ENCODE peak calls at places on chromosomes 3 and 15, in eight cellular contexts. S is stimulated activated CD4-positive, alpha-beta T cell treated with anti-CD3 and anti-CD28 coated beads, Interleukin-2, amount 100 ng/mL, for 48 hours; L is fibroblast of pulmonary artery; F is KBM-7; K is fibroblast of lung; M is smooth muscle cell of the brain vasculature; C is NCI-H1105; Q is COR-L47. O is an unnamed sample.

GRCh38 chr3:186694288-186695032 is 22.7 kb upstream of the KNG1 start:
- DNase-seq in C (no peak), S (no peak), M (no peak), L (no peak), F (no peak), K (no peak), Q (no peak), O (no peak)

GRCh38 chr3:45922950-45923590 is 20.2 kb upstream of the CXCR6 start:
- DNase-seq in Q (no peak), S (no peak), M (no peak), F (no peak), K (no peak), L (no peak), C (no peak), O (no peak)

GRCh38 chr15:87212041-87212440 is 1044.5 kb downstream of the NTRK3 start:
- DNase-seq in F (no peak), S (no peak), L (no peak), Q (no peak), M (no peak), C (no peak), K (peak; percentile 59), O (no peak)

GRCh38 chr3:142077859-142078500 is 71.4 kb downstream of the TFDP2 start:
- DNase-seq in K (no peak), S (no peak), Q (no peak), F (no peak), C (no peak), L (no peak), M (no peak), O (no peak)

GRCh38 chr3:122356402-122356801 is 26.6 kb downstream of the MIX23 start:
- DNase-seq in F (peak; percentile 24), Q (peak; percentile 66), M (no peak), S (no peak), L (peak; percentile 31), K (peak; percentile 30), C (peak; percentile 71), O (peak; percentile 90)

GRCh38 chr15:29556385-29556784 is 265.9 kb downstream of the TJP1 start:
- DNase-seq in S (no peak), Q (no peak), K (no peak), M (no peak), C (no peak), L (peak; percentile 23), F (no peak), O (no peak)

GRCh38 chr3:184459355-184459754 is 79.5 kb downstream of the CHRD start:
- DNase-seq in L (peak; percentile 84), S (no peak), F (no peak), K (peak; percentile 81), M (peak; percentile 17), C (no peak), Q (no peak), O (no peak)

GRCh38 chr3:128853826-128854225 is 25.6 kb upstream of the ACAD9 start:
- DNase-seq in L (no peak), S (no peak), Q (no peak), K (no peak), M (no peak), F (no peak), C (no peak), O (no peak)

GRCh38 chr15:57562220-57562769 is 29.4 kb upstream of the MYZAP start:
- DNase-seq in Q (no peak), F (no peak), C (no peak), S (no peak), L (peak; percentile 25), M (no peak), K (no peak), O (no peak)

GRCh38 chr15:76147906-76148553 is 88.2 kb downstream of the TMEM266 start:
- DNase-seq in S (peak; percentile 77), K (no peak), M (no peak), F (peak; percentile 84), Q (peak; percentile 29), L (peak; percentile 21), C (peak; percentile 14), O (peak; percentile 13)

GRCh38 chr3:128175768-128176167 is 22.5 kb downstream of the EEFSEC start:
- DNase-seq in M (no peak), K (no peak), F (no peak), L (no peak), C (no peak), Q (no peak), S (no peak), O (no peak)

GRCh38 chr3:160001850-160002623 is 13.4 kb downstream of the IL12A start:
- DNase-seq in F (no peak), M (no peak), S (no peak), Q (no peak), K (no peak), C (peak; percentile 76), L (no peak), O (no peak)

GRCh38 chr3:139558351-139559170 is 19.0 kb upstream of the RBP1 start:
- DNase-seq in M (no peak), F (no peak), S (no peak), K (no peak), C (no peak), Q (peak; percentile 21), L (no peak), O (no peak)

GRCh38 chr3:10555263-10555662 is 49.9 kb upstream of the ATP2B2 start:
- DNase-seq in K (no peak), S (no peak), F (no peak), L (no peak), C (no peak), M (no peak), Q (no peak), O (no peak)

GRCh38 chr3:13106308-13106970 is 33.2 kb upstream of the IQSEC1 start:
- DNase-seq in M (no peak), F (no peak), C (no peak), L (no peak), K (no peak), S (no peak), Q (no peak), O (no peak)

GRCh38 chr3:177177670-177178295 is 19.5 kb downstream of the TBL1XR1 start:
- DNase-seq in S (no peak), C (peak; percentile 39), K (no peak), L (no peak), M (no peak), Q (no peak), F (no peak), O (no peak)

GRCh38 chr3:62562596-62562995 is 189.2 kb upstream of the FEZF2 start:
- DNase-seq in L (peak; percentile 74), S (no peak), M (no peak), F (no peak), K (peak; percentile 82), C (no peak), Q (no peak), O (no peak)

GRCh38 chr3:47803478-47804025 is 614 bp downstream of the DHX30 start:
- DNase-seq in L (no peak), F (no peak), Q (no peak), S (no peak), M (no peak), C (no peak), K (peak; percentile 11), O (no peak)

GRCh38 chr3:123346726-123347125 is 102.2 kb downstream of the ADCY5 start:
- DNase-seq in K (no peak), S (no peak), M (no peak), F (no peak), L (peak; percentile 16), C (no peak), Q (no peak), O (no peak)

GRCh38 chr15:62120776-62121175 is 44.3 kb downstream of the C2CD4B start:
- DNase-seq in M (no peak), Q (no peak), F (no peak), C (no peak), L (no peak), K (no peak), S (no peak), O (no peak)

GRCh38 chr3:151960956-151961580 is 87.6 kb downstream of the SUCNR1 start:
- DNase-seq in M (no peak), F (no peak), S (no peak), C (no peak), Q (no peak), K (no peak), L (no peak), O (no peak)

GRCh38 chr3:160564205-160564922 is 1.0 kb downstream of the KPNA4 start:
- DNase-seq in C (peak; percentile 63), F (peak; percentile 45), Q (peak; percentile 33), K (no peak), L (no peak), S (no peak), M (no peak), O (no peak)

GRCh38 chr3:193593666-193594025 is 638 bp downstream of the OPA1 start:
- DNase-seq in L (peak; percentile 27), M (no peak), F (no peak), K (peak; percentile 49), S (peak; percentile 23), C (peak; percentile 21), Q (no peak), O (peak; percentile 6)